ENCODE peak calls at places on chromosome 19, in nine cellular contexts. D is activated CD4-positive, alpha-beta T cell treated with anti-CD3 and anti-CD28 coated beads, Interleukin-2, amount 10 ng/mL, durations not matched to agents 7 days and 5 days; A is NAMALWA; G is activated T-helper 2 cell treated with anti-CD3 and anti-CD28 coated beads, Interferon-gamma antibody, Interleukin-2, Interleukin-4, amounts not matched to agents 10 μg/mL and 5 μg/mL and 100 μg/mL, durations not matched to agents 14 hours and 24 hours and 36 hours; P is HT-29; W is psoas muscle; V is foreskin melanocyte; O is activated T-cell treated with anti-CD3 and anti-CD28 coated beads for 1 hour; Q is stimulated activated CD4-positive, alpha-beta T cell treated with anti-CD3 and anti-CD28 coated beads, Interleukin-12 subunit alpha, Interleukin-12 subunit beta, amount 100 ng/mL, for 4 hours. T is an unnamed sample.

GRCh38 chr19:1291761-1292418 is 6.2 kb downstream of the EFNA2 start:
- DNase-seq in P (no peak), Q (no peak), O (no peak), W (no peak), D (no peak), V (no peak), A (peak), G (no peak), T (no peak)

GRCh38 chr19:23557381-23557780 is 129.6 kb downstream of the ZNF675 start:
- DNase-seq in D (no peak), V (no peak), O (no peak), P (no peak), Q (no peak), G (no peak), W (no peak), A (no peak), T (no peak)

GRCh38 chr19:8517551-8518442 is 3.8 kb upstream of the ZNF414 start:
- DNase-seq in Q (no peak), W (no peak), P (no peak), G (peak), V (no peak), A (no peak), D (peak), O (peak), T (peak)

GRCh38 chr19:55694656-55695491 is 19.8 kb downstream of the EPN1 start:
- DNase-seq in P (no peak), D (no peak), V (no peak), Q (no peak), O (no peak), A (no peak), G (no peak), W (no peak), T (no peak)

GRCh38 chr19:42250666-42251531 is 4.0 kb downstream of the ERF start:
- DNase-seq in P (no peak), D (no peak), W (no peak), A (no peak), G (no peak), V (no peak), O (no peak), Q (no peak), T (no peak)

GRCh38 chr19:46390866-46391265 is 22.5 kb downstream of the CCDC8 start:
- DNase-seq in W (no peak), G (no peak), D (no peak), Q (no peak), V (no peak), O (no peak), P (no peak), A (no peak), T (no peak)

GRCh38 chr19:7658219-7658686 is 10.6 kb upstream of the RETN start:
- DNase-seq in G (peak), Q (no peak), D (peak), V (no peak), W (no peak), A (peak), P (no peak), O (no peak), T (no peak)

GRCh38 chr19:916645-917322 is 349 bp upstream of the KISS1R start:
- DNase-seq in G (no peak), A (no peak), Q (peak), D (no peak), O (no peak), W (no peak), V (no peak), P (no peak), T (no peak)

GRCh38 chr19:33219261-33219812 is 6.3 kb downstream of the SLC7A10 start:
- DNase-seq in V (peak), P (no peak), W (no peak), Q (no peak), G (no peak), A (peak), D (no peak), O (no peak), T (no peak)

GRCh38 chr19:51020988-51021651 is 1.6 kb upstream of the KLK10 start:
- DNase-seq in V (peak), O (no peak), D (peak), Q (no peak), G (no peak), A (peak), W (peak), P (peak), T (peak)

GRCh38 chr19:49338691-49339363 is 3.6 kb downstream of the CD37 start:
- DNase-seq in A (peak), G (no peak), V (no peak), D (no peak), P (peak), W (peak), Q (no peak), O (no peak), T (no peak)

T was measured in KG1.